ENCODE peak calls at places on chromosomes 12 and 14, in five cellular contexts. L, Z, O, G and P are unnamed samples.

GRCh38 chr14:94689218-94689984 is 77.2 kb downstream of the SERPINA3 start:
- DNase-seq in L (peak), Z (peak), O (no peak), G (peak), P (no peak)

GRCh38 chr12:8698132-8698829 is 490 bp downstream of the RIMKLB start:
- DNase-seq in L (peak), Z (peak), O (no peak), G (peak), P (no peak)

GRCh38 chr12:25771062-25771461 is 187.4 kb upstream of the RASSF8 start:
- DNase-seq in L (no peak), Z (no peak), O (no peak), G (no peak), P (no peak)

GRCh38 chr12:79402626-79403025 is 288.1 kb downstream of the PAWR start:
- DNase-seq in L (no peak), Z (no peak), O (no peak), G (no peak), P (no peak)

GRCh38 chr12:116415408-116416108 is 138.1 kb upstream of the MED13L start:
- DNase-seq in L (no peak), Z (no peak), O (no peak), G (peak), P (no peak)

GRCh38 chr14:33661071-33661470 is 289.8 kb downstream of the EGLN3 start:
- DNase-seq in L (no peak), Z (no peak), O (no peak), G (no peak), P (no peak)

GRCh38 chr14:33280646-33281045 is 342.0 kb downstream of the NPAS3 start:
- DNase-seq in L (no peak), Z (no peak), O (no peak), G (no peak), P (no peak)

GRCh38 chr14:100673085-100673806 is 53.4 kb upstream of the DLK1 start:
- DNase-seq in L (no peak), Z (no peak), O (no peak), G (peak), P (peak)

GRCh38 chr14:73634333-73634833 is 10.4 kb upstream of the DNAL1 start:
- DNase-seq in L (peak), Z (peak), O (no peak), G (peak), P (no peak)

GRCh38 chr14:23725980-23726746 is 90.0 kb downstream of the DHRS2 start:
- DNase-seq in L (no peak), Z (no peak), O (no peak), G (no peak), P (no peak)

GRCh38 chr14:37376944-37377609 is 179.3 kb downstream of the MIPOL1 start:
- DNase-seq in L (no peak), Z (no peak), O (no peak), G (no peak), P (no peak)

GRCh38 chr12:6133642-6134041 is 9.2 kb upstream of the VWF start:
- DNase-seq in L (no peak), Z (no peak), O (no peak), G (no peak), P (no peak)

GRCh38 chr12:100826323-100826722 is 31.7 kb downstream of the ANO4 start:
- DNase-seq in L (no peak), Z (peak), O (peak), G (peak), P (peak)

GRCh38 chr14:104293851-104294627 is 155.7 kb downstream of the KIF26A start:
- DNase-seq in L (no peak), Z (peak), O (no peak), G (peak), P (no peak)

GRCh38 chr12:1130164-1130563 is 139.1 kb downstream of the ERC1 start:
- DNase-seq in L (no peak), Z (no peak), O (peak), G (no peak), P (peak)

GRCh38 chr12:47773062-47773857 is at the start of gene SLC48A1:
- DNase-seq in L (peak), Z (peak), O (no peak), G (peak), P (no peak)

GRCh38 chr12:117596968-117597367 is 235.5 kb upstream of the NOS1 start:
- DNase-seq in L (no peak), Z (no peak), O (no peak), G (no peak), P (peak)

GRCh38 chr12:442235-442884 is 17.4 kb upstream of the B4GALNT3 start:
- DNase-seq in L (no peak), Z (no peak), O (peak), G (peak), P (no peak)

GRCh38 chr14:77554207-77554606 is 55.6 kb upstream of the ISM2 start:
- DNase-seq in L (no peak), Z (no peak), O (no peak), G (no peak), P (no peak)

GRCh38 chr14:84181072-84181471 is 1348.9 kb upstream of the FLRT2 start:
- DNase-seq in L (no peak), Z (no peak), O (no peak), G (no peak), P (no peak)

GRCh38 chr14:21343035-21343794 is 40.6 kb downstream of the SUPT16H start:
- DNase-seq in L (no peak), Z (no peak), O (no peak), G (no peak), P (no peak)

GRCh38 chr12:24864796-24865125 is 84.1 kb downstream of the BCAT1 start:
- DNase-seq in L (peak), Z (no peak), O (no peak), G (no peak), P (no peak)

GRCh38 chr12:74391283-74391682 is 146.4 kb upstream of the ATXN7L3B start:
- DNase-seq in L (no peak), Z (no peak), O (no peak), G (no peak), P (no peak)

GRCh38 chr12:122035292-122035691 is 13.6 kb downstream of the BCL7A start:
- DNase-seq in L (no peak), Z (no peak), O (no peak), G (no peak), P (peak)

GRCh38 chr12:107584523-107584922 is 101.1 kb upstream of the PWP1 start:
- DNase-seq in L (no peak), Z (no peak), O (no peak), G (no peak), P (no peak)

GRCh38 chr12:107586256-107586970 is 99.2 kb upstream of the PWP1 start:
- DNase-seq in L (no peak), Z (no peak), O (no peak), G (no peak), P (no peak)

GRCh38 chr12:107580750-107581529 is 104.7 kb upstream of the PWP1 start:
- DNase-seq in L (no peak), Z (no peak), O (no peak), G (peak), P (no peak)

DNA sequence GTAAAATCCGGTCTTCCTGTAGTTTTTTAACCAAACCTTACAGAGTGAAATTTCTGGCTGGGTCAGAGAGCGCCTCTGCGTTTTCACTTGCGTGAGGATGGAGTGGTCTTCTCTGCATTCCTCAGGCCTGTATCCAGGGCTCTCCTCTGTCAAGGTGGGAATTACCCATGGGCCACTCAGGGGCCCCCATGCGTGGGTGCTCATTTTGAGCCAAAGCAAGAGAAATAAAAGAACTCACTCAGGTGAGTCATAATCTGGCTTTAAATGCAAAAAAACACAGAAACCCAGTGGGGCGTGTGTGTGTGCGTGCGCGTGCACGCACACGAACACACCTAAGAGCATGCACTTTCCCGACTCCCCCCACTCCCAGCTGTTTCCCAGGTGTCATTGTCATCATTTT is 104.0 kb upstream of the PWP1 start:
- DNase-seq in L (no peak), Z (no peak), O (no peak), G (no peak), P (no peak)
- TF ChIP-seq CTCF in L (no peak), Z (no peak), O (no peak), G (no peak), P (no peak)

GRCh38 chr14:56491299-56492285 is 88.0 kb upstream of the TMEM260 start:
- DNase-seq in L (no peak), Z (no peak), O (peak), G (peak), P (peak)

GRCh38 chr14:56498112-56498511 is 81.5 kb upstream of the TMEM260 start:
- DNase-seq in L (no peak), Z (no peak), O (no peak), G (no peak), P (no peak)

GRCh38 chr14:56488306-56488705 is 91.3 kb upstream of the TMEM260 start:
- DNase-seq in L (no peak), Z (no peak), O (no peak), G (no peak), P (no peak)

GRCh38 chr14:56490379-56490778 is 89.2 kb upstream of the TMEM260 start:
- DNase-seq in L (no peak), Z (no peak), O (peak), G (peak), P (no peak)

GRCh38 chr14:56494167-56494566 is 85.4 kb upstream of the TMEM260 start:
- DNase-seq in L (no peak), Z (no peak), O (no peak), G (no peak), P (peak)
- TF ChIP-seq CTCF in L (no peak), Z (no peak), O (no peak), G (no peak), P (no peak)

GRCh38 chr12:82919365-82920054 is 232.8 kb downstream of the TMTC2 start:
- DNase-seq in L (no peak), Z (no peak), O (no peak), G (no peak), P (no peak)

DNA sequence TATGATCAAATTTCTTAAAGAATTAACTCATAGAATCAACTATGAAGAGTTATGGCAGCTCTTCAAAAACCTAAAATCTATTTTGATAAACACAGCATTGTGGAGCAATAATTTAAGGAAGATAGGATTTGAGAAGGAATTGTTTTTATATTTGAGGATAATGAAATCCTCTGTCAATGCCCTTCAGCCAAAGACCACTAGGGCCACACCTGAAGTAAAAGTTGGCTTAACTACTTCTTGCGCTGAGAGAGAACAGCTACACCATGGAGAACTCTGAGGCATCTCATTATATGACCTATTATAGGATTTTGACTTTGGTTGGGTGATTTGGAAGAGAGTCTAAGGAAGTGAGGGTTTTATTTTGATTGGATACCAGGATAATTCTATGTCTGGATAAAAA is 237.2 kb downstream of the TMTC2 start:
- DNase-seq in L (no peak), Z (no peak), O (no peak), G (no peak), P (no peak)
- TF ChIP-seq CTCF in L (no peak), Z (no peak), O (no peak), G (no peak), P (no peak)

DNA sequence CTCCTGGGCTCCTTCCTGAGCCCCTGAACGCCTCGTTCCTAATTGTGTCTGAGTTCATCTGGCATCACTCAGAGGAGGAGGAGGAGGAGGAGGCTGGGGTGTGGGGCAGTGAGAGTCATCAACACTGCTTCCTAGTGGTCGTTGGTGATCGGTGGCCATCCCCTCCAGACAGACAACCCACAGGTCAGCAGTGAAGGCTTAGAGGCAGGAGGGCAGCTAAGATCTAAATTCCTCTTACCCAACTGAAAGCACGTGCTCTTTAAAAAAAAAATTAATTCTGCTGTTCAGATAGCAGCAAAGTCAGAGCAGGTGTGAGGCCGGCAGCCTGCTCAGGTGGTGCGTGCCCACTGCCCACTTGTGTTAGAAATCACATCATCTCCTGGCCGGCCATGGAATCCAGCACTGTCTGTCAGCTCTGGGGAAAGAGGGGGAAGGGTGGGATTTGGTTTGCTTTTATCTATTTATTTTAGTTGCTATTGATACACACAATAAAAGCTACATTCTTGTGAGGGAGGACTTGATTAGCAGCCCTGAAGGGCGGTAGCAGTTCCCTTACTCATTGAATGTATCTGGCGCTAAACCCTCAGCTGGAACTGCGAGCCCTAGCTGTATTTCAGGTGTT is 46.6 kb downstream of the PPP2R5C start:
- DNase-seq in L (no peak), Z (no peak), O (no peak), G (peak), P (no peak)
- TF ChIP-seq CTCF in L (no peak), Z (no peak), O (peak), G (peak), P (no peak)

DNA sequence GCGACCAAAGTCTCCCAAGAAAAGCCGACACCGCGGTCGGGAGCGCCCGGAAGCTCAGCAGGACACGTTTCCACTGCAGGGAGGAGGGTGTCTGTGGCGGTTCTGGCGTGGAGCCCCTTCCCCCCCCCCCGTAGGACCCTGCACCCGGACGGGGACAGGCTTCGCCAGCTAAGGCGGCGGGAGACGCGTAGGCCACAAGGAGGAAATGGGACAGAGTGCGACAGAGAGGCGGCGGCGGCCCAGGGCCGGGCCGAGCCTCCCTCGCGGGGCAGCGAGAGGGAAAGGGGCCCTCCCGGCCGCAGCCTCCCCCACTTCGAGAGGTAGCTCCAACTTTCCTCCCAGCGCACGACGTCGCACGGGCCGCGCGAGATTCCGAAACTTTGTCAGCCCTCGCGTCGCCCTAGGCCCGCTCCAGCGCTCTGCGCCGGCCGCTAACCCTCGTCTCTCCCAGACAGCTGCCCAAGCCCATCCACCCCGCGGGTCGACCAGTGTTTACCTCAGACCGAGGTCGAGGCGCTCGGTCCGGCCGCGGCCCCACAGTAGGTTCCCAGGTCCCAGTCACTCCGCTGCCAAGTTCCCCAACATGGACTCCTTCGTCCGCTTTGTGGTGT is 412 bp downstream of the SCAF11 start:
- DNase-seq in L (peak), Z (peak), O (peak), G (peak), P (no peak)
- TF ChIP-seq CTCF in L (no peak), Z (peak), O (no peak), G (no peak), P (no peak)

DNA sequence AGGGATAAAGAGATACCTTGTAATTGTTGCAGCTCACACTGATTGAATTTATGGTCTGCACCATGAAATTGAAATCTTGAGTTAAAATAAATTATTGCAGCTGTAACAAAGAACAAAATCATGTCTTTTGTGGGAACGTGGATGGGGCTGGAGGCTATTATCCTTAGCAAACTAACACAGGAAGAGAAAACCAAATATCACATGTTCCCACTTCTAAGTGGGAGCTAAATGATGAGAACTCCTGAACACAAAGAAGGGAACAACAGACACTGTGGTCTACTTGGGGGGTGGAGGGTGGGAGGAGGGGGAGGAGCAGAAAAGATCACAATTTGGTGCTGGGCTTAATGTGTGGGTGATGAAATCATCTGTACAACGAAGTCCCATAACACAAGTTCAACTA is 22.6 kb downstream of the ERP27 start:
- DNase-seq in L (no peak), Z (no peak), O (no peak), G (no peak), P (no peak)
- TF ChIP-seq CTCF in L (no peak), Z (no peak), O (no peak), G (no peak), P (no peak)

GRCh38 chr14:39425947-39426346 is 6.3 kb downstream of the FBXO33 start:
- DNase-seq in L (no peak), Z (no peak), O (no peak), G (no peak), P (no peak)

GRCh38 chr14:39428118-39428517 is 4.1 kb downstream of the FBXO33 start:
- DNase-seq in L (no peak), Z (no peak), O (no peak), G (no peak), P (no peak)

GRCh38 chr14:39423793-39424192 is 8.4 kb downstream of the FBXO33 start:
- DNase-seq in L (no peak), Z (no peak), O (no peak), G (no peak), P (no peak)

GRCh38 chr14:39430762-39431415 is 1.3 kb downstream of the FBXO33 start:
- DNase-seq in L (no peak), Z (no peak), O (no peak), G (no peak), P (no peak)

GRCh38 chr14:39426605-39427004 is 5.6 kb downstream of the FBXO33 start:
- DNase-seq in L (no peak), Z (no peak), O (no peak), G (no peak), P (no peak)
- TF ChIP-seq CTCF in L (no peak), Z (peak), O (peak), G (no peak), P (peak)

GRCh38 chr12:29907486-29907885 is 123.7 kb upstream of the TMTC1 start:
- DNase-seq in L (no peak), Z (no peak), O (no peak), G (no peak), P (no peak)

GRCh38 chr12:29902043-29902442 is 118.3 kb upstream of the TMTC1 start:
- DNase-seq in L (no peak), Z (no peak), O (no peak), G (no peak), P (no peak)

GRCh38 chr12:29895966-29896365 is 112.2 kb upstream of the TMTC1 start:
- DNase-seq in L (no peak), Z (no peak), O (no peak), G (peak), P (no peak)

GRCh38 chr12:29899212-29899931 is 115.6 kb upstream of the TMTC1 start:
- DNase-seq in L (no peak), Z (no peak), O (no peak), G (no peak), P (no peak)

GRCh38 chr12:29901585-29901984 is 117.8 kb upstream of the TMTC1 start:
- DNase-seq in L (no peak), Z (no peak), O (no peak), G (peak), P (no peak)
- TF ChIP-seq CTCF in L (no peak), Z (no peak), O (peak), G (peak), P (no peak)

GRCh38 chr12:69211172-69211571 is 28.2 kb upstream of the CPSF6 start:
- DNase-seq in L (no peak), Z (no peak), O (no peak), G (no peak), P (no peak)

GRCh38 chr12:69214169-69214568 is 25.2 kb upstream of the CPSF6 start:
- DNase-seq in L (no peak), Z (no peak), O (no peak), G (no peak), P (no peak)

GRCh38 chr12:69210661-69211060 is 28.7 kb upstream of the CPSF6 start:
- DNase-seq in L (no peak), Z (no peak), O (no peak), G (no peak), P (no peak)
- TF ChIP-seq CTCF in L (no peak), Z (no peak), O (no peak), G (no peak), P (no peak)